ENCODE peak calls at places on chromosomes 5 and 9, in five cellular contexts. W, J, X, C and G are unnamed samples.

GRCh38 chr5:84393969-84394368 is 9.3 kb upstream of the EDIL3 start:
- DNase-seq in W (no peak), J (no peak), X (no peak), C (peak), G (no peak)

GRCh38 chr5:160923927-160924705 is 72.1 kb upstream of the ATP10B start:
- DNase-seq in W (no peak), J (no peak), X (no peak), C (no peak), G (no peak)

GRCh38 chr9:130901498-130902203 is 5.0 kb upstream of the QRFP start:
- DNase-seq in W (no peak), J (no peak), X (no peak), C (no peak), G (no peak)

GRCh38 chr5:174501461-174502069 is 222.8 kb upstream of the MSX2 start:
- DNase-seq in W (no peak), J (peak), X (no peak), C (no peak), G (no peak)

GRCh38 chr5:172002840-172003512 is 3.5 kb downstream of the FBXW11 start:
- DNase-seq in W (no peak), J (no peak), X (no peak), C (no peak), G (no peak)

GRCh38 chr5:65299841-65300240 is 181.9 kb downstream of the ADAMTS6 start:
- DNase-seq in W (no peak), J (no peak), X (no peak), C (no peak), G (no peak)

GRCh38 chr5:178453224-178453623 is 137.0 kb downstream of the COL23A1 start:
- DNase-seq in W (no peak), J (no peak), X (no peak), C (no peak), G (no peak)

GRCh38 chr9:126113756-126114408 is 212.7 kb upstream of the MVB12B start:
- DNase-seq in W (no peak), J (no peak), X (no peak), C (no peak), G (no peak)

GRCh38 chr9:73148447-73148937 is 3.2 kb upstream of the ANXA1 start:
- DNase-seq in W (no peak), J (no peak), X (no peak), C (no peak), G (no peak)

GRCh38 chr9:78470741-78471140 is 173.8 kb downstream of the PSAT1 start:
- DNase-seq in W (no peak), J (no peak), X (no peak), C (no peak), G (no peak)

GRCh38 chr5:57550132-57550531 is 67.5 kb upstream of the ACTBL2 start:
- DNase-seq in W (no peak), J (no peak), X (no peak), C (no peak), G (no peak)

GRCh38 chr5:42614509-42614908 is 142.1 kb upstream of the CCDC152 start:
- DNase-seq in W (no peak), J (no peak), X (no peak), C (no peak), G (no peak)

GRCh38 chr5:67493676-67494075 is 297.1 kb upstream of the CD180 start:
- DNase-seq in W (peak), J (peak), X (no peak), C (peak), G (no peak)

GRCh38 chr9:113737414-113738271 is 138.5 kb upstream of the ZNF618 start:
- DNase-seq in W (peak), J (peak), X (peak), C (no peak), G (peak)

GRCh38 chr9:92728831-92729734 is 35.5 kb downstream of the BICD2 start:
- DNase-seq in W (peak), J (no peak), X (peak), C (no peak), G (peak)

GRCh38 chr5:141637266-141637692 is 482 bp downstream of the RELL2 start:
- DNase-seq in W (no peak), J (peak), X (peak), C (no peak), G (peak)

GRCh38 chr5:7018601-7019000 is 305.4 kb downstream of the TENT4A start:
- DNase-seq in W (no peak), J (no peak), X (no peak), C (no peak), G (no peak)

GRCh38 chr9:16267336-16268036 is 603.0 kb downstream of the BNC2 start:
- DNase-seq in W (no peak), J (no peak), X (no peak), C (no peak), G (no peak)

GRCh38 chr5:111461261-111461671 is 51.1 kb downstream of the STARD4 start:
- DNase-seq in W (peak), J (peak), X (no peak), C (no peak), G (no peak)

GRCh38 chr9:85172001-85172978 is 502.8 kb downstream of the NTRK2 start:
- DNase-seq in W (no peak), J (no peak), X (no peak), C (no peak), G (no peak)

GRCh38 chr9:3238241-3238640 is 287.6 kb downstream of the RFX3 start:
- DNase-seq in W (no peak), J (no peak), X (no peak), C (no peak), G (no peak)

GRCh38 chr5:55763736-55764420 is 26.0 kb downstream of the DDX4 start:
- DNase-seq in W (no peak), J (no peak), X (peak), C (no peak), G (no peak)

GRCh38 chr9:34254141-34254913 is 74.7 kb downstream of the KIF24 start:
- DNase-seq in W (no peak), J (no peak), X (no peak), C (no peak), G (no peak)

GRCh38 chr5:119355636-119356383 is at the start of gene TNFAIP8:
- DNase-seq in W (no peak), J (peak), X (peak), C (peak), G (peak)

GRCh38 chr9:113558632-113559502 is 95.3 kb downstream of the RGS3 start:
- DNase-seq in W (no peak), J (peak), X (no peak), C (peak), G (no peak)

GRCh38 chr5:143572270-143572669 is 168.8 kb upstream of the NR3C1 start:
- DNase-seq in W (no peak), J (no peak), X (no peak), C (no peak), G (no peak)

GRCh38 chr5:59296317-59297264 is 596.9 kb downstream of the PDE4D start:
- DNase-seq in W (no peak), J (peak), X (no peak), C (no peak), G (no peak)

GRCh38 chr5:135013947-135014570 is 20.0 kb downstream of the PITX1 start:
- DNase-seq in W (no peak), J (no peak), X (no peak), C (no peak), G (no peak)

GRCh38 chr5:33938507-33938796 is 2.3 kb downstream of the RXFP3 start:
- DNase-seq in W (no peak), J (no peak), X (no peak), C (no peak), G (no peak)

GRCh38 chr5:54220230-54221040 is 89.9 kb downstream of the ARL15 start:
- DNase-seq in W (no peak), J (no peak), X (no peak), C (no peak), G (no peak)

GRCh38 chr9:16145196-16145950 is 592.5 kb downstream of the CCDC171 start:
- DNase-seq in W (no peak), J (no peak), X (no peak), C (no peak), G (no peak)

GRCh38 chr5:92309336-92309991 is 926.3 kb upstream of the ARRDC3 start:
- DNase-seq in W (no peak), J (peak), X (no peak), C (no peak), G (no peak)

GRCh38 chr5:112848116-112848811 is 12.8 kb upstream of the SRP19 start:
- DNase-seq in W (peak), J (peak), X (peak), C (no peak), G (peak)

GRCh38 chr5:132439521-132440206 is 50.9 kb downstream of the IRF1 start:
- DNase-seq in W (no peak), J (no peak), X (no peak), C (peak), G (no peak)

GRCh38 chr9:35798658-35799366 is 7.4 kb downstream of the NPR2 start:
- DNase-seq in W (no peak), J (peak), X (no peak), C (no peak), G (no peak)

GRCh38 chr9:103990311-103990710 is 103.8 kb upstream of the SMC2 start:
- DNase-seq in W (no peak), J (no peak), X (no peak), C (no peak), G (no peak)